ENCODE peak calls at places on chromosomes 13 and 19, in ten cellular contexts. S, Y, B, D, H, P, O, Z, V and W are unnamed samples.

GRCh38 chr13:113327766-113328391 is 30.8 kb downstream of the LAMP1 start:
- DNase-seq in D (no peak), O (no peak), Y (no peak), P (no peak), Z (no peak), S (no peak), V (no peak), H (no peak), B (no peak), W (no peak)

GRCh38 chr19:18153555-18154134 is 682 bp downstream of the PIK3R2 start:
- DNase-seq in O (no peak), Z (peak), P (no peak), D (no peak), S (no peak), Y (no peak), B (peak), V (no peak), H (peak), W (peak)

GRCh38 chr13:39105110-39105509 is 66.9 kb downstream of the NHLRC3 start:
- DNase-seq in S (no peak), Z (peak), V (no peak), H (no peak), O (no peak), B (no peak), D (no peak), P (peak), Y (no peak), W (no peak)

GRCh38 chr19:4018775-4019504 is 11.4 kb downstream of the PIAS4 start:
- DNase-seq in P (no peak), H (no peak), O (no peak), Y (no peak), S (no peak), V (no peak), D (no peak), B (no peak), Z (no peak), W (no peak)

GRCh38 chr13:63741029-63741813 is 2325.6 kb upstream of the PCDH20 start:
- DNase-seq in H (no peak), D (no peak), V (no peak), Y (no peak), B (no peak), O (no peak), Z (no peak), P (no peak), S (no peak), W (no peak)

GRCh38 chr19:12907166-12907565 is 11.9 kb downstream of the SYCE2 start:
- DNase-seq in V (no peak), Z (no peak), B (no peak), P (no peak), D (no peak), O (no peak), Y (no peak), S (no peak), H (no peak), W (no peak)

GRCh38 chr13:113834496-113835200 is 29.2 kb downstream of the GAS6 start:
- DNase-seq in P (no peak), V (peak), D (no peak), H (no peak), Z (no peak), O (no peak), S (no peak), B (no peak), Y (no peak), W (no peak)

GRCh38 chr13:75830842-75831241 is 194.7 kb downstream of the LMO7 start:
- DNase-seq in S (no peak), V (no peak), D (peak), P (no peak), B (no peak), O (no peak), Y (no peak), Z (peak), H (no peak), W (no peak)

GRCh38 chr13:47117268-47117667 is 220.4 kb upstream of the HTR2A start:
- DNase-seq in V (no peak), S (no peak), B (no peak), H (no peak), P (no peak), Z (peak), O (no peak), D (peak), Y (no peak), W (no peak)

GRCh38 chr13:97256343-97256783 is 34.2 kb downstream of the MBNL2 start:
- DNase-seq in H (no peak), Y (no peak), Z (peak), O (peak), V (no peak), B (no peak), S (no peak), P (no peak), D (peak), W (no peak)

GRCh38 chr13:113947321-113948033 is 26.4 kb downstream of the C13orf46 start:
- DNase-seq in H (no peak), D (no peak), S (no peak), O (peak), V (no peak), Y (no peak), P (no peak), B (no peak), Z (peak), W (no peak)

GRCh38 chr13:20337894-20338551 is 105.9 kb upstream of the GJB6 start:
- DNase-seq in S (no peak), Z (no peak), Y (no peak), O (no peak), V (no peak), H (no peak), P (no peak), B (no peak), D (no peak), W (no peak)

GRCh38 chr19:32041681-32042292 is 303.6 kb upstream of the ZNF507 start:
- DNase-seq in O (peak), B (no peak), S (peak), V (peak), Y (peak), P (no peak), D (peak), H (no peak), Z (peak), W (no peak)

GRCh38 chr19:3725640-3726310 is 17.6 kb downstream of the TJP3 start:
- DNase-seq in P (no peak), H (no peak), Y (no peak), V (no peak), O (no peak), S (no peak), B (no peak), Z (no peak), D (peak), W (no peak)

GRCh38 chr13:57857945-57858344 is 226.4 kb downstream of the PCDH17 start:
- DNase-seq in S (no peak), Z (no peak), D (no peak), Y (no peak), P (no peak), B (no peak), V (no peak), H (no peak), O (no peak), W (no peak)

GRCh38 chr19:50050406-50051223 is 24.8 kb downstream of the ZNF473 start:
- DNase-seq in B (peak), D (peak), S (peak), Y (peak), H (peak), Z (peak), P (peak), O (peak), V (peak), W (peak)

GRCh38 chr13:38346764-38347163 is 2.9 kb upstream of the UFM1 start:
- DNase-seq in P (no peak), S (no peak), D (no peak), H (no peak), Z (no peak), B (no peak), V (no peak), Y (no peak), O (no peak), W (no peak)

GRCh38 chr13:20967340-20967739 is 64.8 kb upstream of the XPO4 start:
- DNase-seq in H (no peak), O (no peak), B (no peak), Y (no peak), Z (no peak), P (no peak), D (no peak), S (no peak), V (no peak), W (no peak)

GRCh38 chr19:39607561-39607960 is 5.2 kb downstream of the LGALS13 start:
- DNase-seq in P (no peak), B (no peak), V (no peak), D (no peak), Y (no peak), Z (no peak), H (no peak), S (no peak), O (no peak), W (no peak)

GRCh38 chr19:15779756-15780476 is 7.5 kb upstream of the OR10H5 start:
- DNase-seq in B (no peak), S (no peak), O (peak), D (peak), Y (no peak), Z (no peak), V (no peak), P (peak), H (no peak), W (no peak)

GRCh38 chr13:33612641-33613638 is 205.0 kb upstream of the RFC3 start:
- DNase-seq in B (no peak), H (no peak), P (no peak), D (no peak), S (no peak), Y (no peak), V (no peak), O (no peak), Z (no peak), W (no peak)

GRCh38 chr19:47713046-47714021 is at the start of gene EHD2:
- DNase-seq in S (peak), Y (peak), P (no peak), H (peak), D (peak), B (peak), V (peak), O (peak), Z (peak), W (peak)

GRCh38 chr19:41758846-41759245 is 3.5 kb downstream of the CEACAM6 start:
- DNase-seq in B (no peak), V (no peak), P (no peak), O (no peak), Z (no peak), Y (no peak), S (no peak), H (no peak), D (no peak), W (no peak)

GRCh38 chr13:97719759-97720158 is 233.7 kb upstream of the IPO5 start:
- DNase-seq in Z (no peak), B (no peak), V (no peak), D (peak), P (no peak), S (no peak), O (no peak), H (no peak), Y (no peak), W (no peak)

GRCh38 chr19:28873301-28873700 is 339.6 kb downstream of the UQCRFS1 start:
- DNase-seq in D (no peak), S (no peak), V (no peak), B (no peak), Z (no peak), P (no peak), Y (no peak), H (no peak), O (no peak), W (no peak)

GRCh38 chr13:94656766-94657165 is 55.1 kb downstream of the GPR180 start:
- DNase-seq in Y (no peak), H (no peak), D (peak), V (no peak), O (peak), S (no peak), P (no peak), Z (peak), B (no peak), W (no peak)

GRCh38 chr13:27404680-27405079 is 19.7 kb upstream of the GTF3A start:
- DNase-seq in V (no peak), B (no peak), Z (no peak), S (no peak), P (peak), H (no peak), Y (no peak), O (no peak), D (no peak), W (no peak)

GRCh38 chr19:50413531-50413930 is 5.2 kb upstream of the SPIB start:
- DNase-seq in P (no peak), Z (no peak), S (no peak), H (no peak), D (no peak), O (no peak), Y (no peak), V (no peak), B (no peak), W (no peak)

GRCh38 chr19:12703056-12703455 is 6.6 kb upstream of the FBXW9 start:
- DNase-seq in B (no peak), S (peak), Z (peak), P (peak), D (peak), H (no peak), O (peak), V (peak), Y (peak), W (no peak)

GRCh38 chr13:100608906-100609305 is 20.3 kb upstream of the GGACT start:
- DNase-seq in D (peak), Y (no peak), H (no peak), Z (no peak), B (no peak), O (no peak), P (no peak), S (no peak), V (no peak), W (no peak)

GRCh38 chr19:4007836-4008539 is 452 bp downstream of the PIAS4 start:
- DNase-seq in H (no peak), P (no peak), V (peak), D (no peak), S (no peak), O (no peak), Y (no peak), B (peak), Z (peak), W (no peak)